ENCODE peak calls at places on chromosomes 7 and 10, in eight cellular contexts. C is brain microvascular endothelial cell; G is adrenal gland; O is pons; Q is effector CD4-positive, alpha-beta T cell; S is midbrain; Z is AG20443; P is activated CD4-positive, alpha-beta T cell treated with anti-CD3 and anti-CD28 coated beads for 48 hours. K is an unnamed sample.

GRCh38 chr10:120962386-120963052 is 111.4 kb downstream of the WDR11 start:
- DNase-seq in Q (no peak), Z (no peak), P (no peak), G (no peak), O (no peak), C (no peak), S (no peak), K (no peak)

GRCh38 chr10:101287922-101288638 is 58.8 kb upstream of the LBX1 start:
- DNase-seq in C (no peak), Z (no peak), G (no peak), Q (no peak), O (peak), P (no peak), S (peak), K (peak)

GRCh38 chr7:47044620-47045019 is 537.3 kb downstream of the TNS3 start:
- DNase-seq in S (no peak), Q (no peak), C (no peak), P (no peak), O (no peak), G (no peak), Z (no peak), K (no peak)

GRCh38 chr10:851891-852290 is 79.6 kb downstream of the LARP4B start:
- DNase-seq in S (no peak), G (no peak), P (no peak), O (no peak), Q (no peak), C (no peak), Z (no peak), K (no peak)

GRCh38 chr10:122845783-122846332 is at the start of gene CUZD1:
- DNase-seq in O (no peak), Q (no peak), G (no peak), C (no peak), S (no peak), Z (no peak), P (no peak), K (no peak)

GRCh38 chr7:149627911-149628310 is 130.3 kb upstream of the ZNF746 start:
- DNase-seq in Q (no peak), P (no peak), Z (no peak), S (no peak), C (no peak), G (no peak), O (no peak), K (no peak)

GRCh38 chr7:10257438-10257837 is 716.2 kb upstream of the PHF14 start:
- DNase-seq in G (no peak), P (no peak), C (no peak), S (no peak), Z (no peak), O (no peak), Q (no peak), K (no peak)

GRCh38 chr10:20274580-20274979 is 458.3 kb downstream of the PLXDC2 start:
- DNase-seq in O (no peak), Z (no peak), C (no peak), Q (no peak), P (no peak), S (no peak), G (no peak), K (no peak)

GRCh38 chr7:27962250-27962649 is 218.3 kb downstream of the JAZF1 start:
- DNase-seq in P (no peak), S (no peak), C (no peak), Z (no peak), G (no peak), Q (no peak), O (no peak), K (peak)

GRCh38 chr10:124996854-124997215 is 54.9 kb downstream of the ZRANB1 start:
- DNase-seq in C (no peak), G (no peak), P (no peak), Q (no peak), S (no peak), Z (peak), O (no peak), K (no peak)

GRCh38 chr7:71325151-71325550 is 193.2 kb downstream of the GALNT17 start:
- DNase-seq in P (no peak), Q (no peak), G (no peak), Z (no peak), C (no peak), O (no peak), S (no peak), K (no peak)

GRCh38 chr10:5525581-5526271 is 965 bp downstream of the CALML3 start:
- DNase-seq in Z (no peak), O (no peak), P (no peak), G (no peak), Q (no peak), C (no peak), S (no peak), K (peak)